ENCODE peak calls at places on chromosomes 16 and 17, in five cellular contexts. F is glutamatergic neuron, A is upper lobe of right lung, H is OCI-M1, J is frontal cortex. C is an unnamed sample.

GRCh38 chr17:34300652-34301390 is 15.3 kb downstream of the CCL11 start:
- DNase-seq in H (peak; percentile 9), F (no peak), J (no peak), A (no peak), C (no peak)

GRCh38 chr17:68400404-68400735 is 56.9 kb downstream of the WIPI1 start:
- DNase-seq in H (no peak), F (no peak), J (no peak), A (no peak), C (no peak)

GRCh38 chr17:36008998-36009665 is 7.8 kb upstream of the CCL15 start:
- DNase-seq in H (no peak), A (no peak), J (no peak), F (no peak), C (no peak)

GRCh38 chr17:16352303-16352837 is 899 bp downstream of the CENPV start:
- DNase-seq in F (peak; percentile 88), J (peak; percentile 45), A (peak; percentile 65), H (peak; percentile 45), C (no peak)

GRCh38 chr17:82330322-82331239 is 3.0 kb downstream of the SECTM1 start:
- DNase-seq in H (peak; percentile 43), J (peak; percentile 64), A (peak; percentile 72), F (peak; percentile 58), C (no peak)

GRCh38 chr17:32586666-32587065 is 99.9 kb downstream of the CDK5R1 start:
- DNase-seq in F (no peak), A (no peak), H (no peak), J (no peak), C (no peak)

GRCh38 chr17:75093543-75094158 is 5.9 kb downstream of the SLC16A5 start:
- DNase-seq in F (no peak), A (no peak), J (no peak), H (no peak), C (no peak)

GRCh38 chr16:4714996-4715395 is 19.1 kb downstream of the ANKS3 start:
- DNase-seq in J (no peak), A (no peak), H (no peak), F (no peak), C (no peak)

GRCh38 chr17:40331743-40332641 is 23.0 kb downstream of the RARA start:
- DNase-seq in F (no peak), J (peak; percentile 83), H (no peak), A (peak; percentile 92), C (no peak)

GRCh38 chr16:49335828-49336227 is 37.8 kb upstream of the C16orf78 start:
- DNase-seq in H (no peak), J (no peak), F (no peak), A (no peak), C (no peak)

GRCh38 chr16:87809150-87809902 is 43.5 kb upstream of the KLHDC4 start:
- DNase-seq in J (no peak), H (peak; percentile 51), F (no peak), A (no peak), C (no peak)

GRCh38 chr16:70551788-70552187 is 28.2 kb downstream of the SF3B3 start:
- DNase-seq in J (no peak), A (no peak), H (no peak), F (no peak), C (no peak)

GRCh38 chr16:87502308-87502969 is 9.6 kb upstream of the ZCCHC14 start:
- DNase-seq in F (no peak), H (no peak), A (no peak), J (no peak), C (no peak)

GRCh38 chr17:36665417-36665816 is 64.0 kb downstream of the MRM1 start:
- DNase-seq in F (no peak), A (no peak), H (no peak), J (no peak), C (no peak)

GRCh38 chr17:11990363-11990983 is 6.8 kb downstream of the ZNF18 start:
- DNase-seq in H (no peak), F (no peak), J (no peak), A (no peak), C (no peak)

GRCh38 chr17:73840829-73841228 is 196.6 kb upstream of the SDK2 start:
- DNase-seq in J (no peak), F (no peak), H (no peak), A (no peak), C (no peak)

GRCh38 chr17:80558046-80558445 is 13.4 kb downstream of the RPTOR start:
- DNase-seq in F (no peak), J (no peak), H (no peak), A (no peak), C (no peak)

GRCh38 chr16:56277040-56277439 is 85.8 kb downstream of the GNAO1 start:
- DNase-seq in F (peak; percentile 69), A (peak; percentile 45), H (no peak), J (no peak), C (no peak)

GRCh38 chr16:526181-527014 is 1.1 kb upstream of the CAPN15 start:
- DNase-seq in F (peak; percentile 80), A (peak; percentile 84), J (no peak), H (peak; percentile 76), C (no peak)

GRCh38 chr16:70772493-70772892 is 28.5 kb downstream of the VAC14 start:
- DNase-seq in F (no peak), H (no peak), A (no peak), J (no peak), C (no peak)

GRCh38 chr17:40615295-40615988 is 32.2 kb downstream of the SMARCE1 start:
- DNase-seq in A (no peak), J (no peak), F (peak; percentile 60), H (peak; percentile 69), C (no peak)

GRCh38 chr17:81058263-81058871 is 23.4 kb downstream of the BAIAP2 start:
- DNase-seq in F (no peak), H (no peak), J (no peak), A (no peak), C (no peak)

GRCh38 chr16:20822451-20823128 is 16.3 kb downstream of the REXO5 start:
- DNase-seq in F (no peak), H (peak; percentile 62), J (no peak), A (no peak), C (no peak)

GRCh38 chr17:81336296-81336929 is 41.3 kb upstream of the SLC38A10 start:
- DNase-seq in H (no peak), A (no peak), F (no peak), J (no peak), C (no peak)

GRCh38 chr16:56985288-56985961 is 3.9 kb upstream of the NLRC5 start:
- DNase-seq in A (no peak), H (no peak), J (no peak), F (peak; percentile 44), C (no peak)

GRCh38 chr17:38861399-38861843 is 7.9 kb upstream of the RPL23 start:
- DNase-seq in F (no peak), J (no peak), H (peak; percentile 92), A (no peak), C (no peak)